ENCODE peak calls at places on chromosomes 6 and 20, in seven cellular contexts. Z is foreskin fibroblast; M is T-cell; E is astrocyte; N is stimulated activated naive B cell treated with anti-CD40 and anti-IgM and Interleukin-4, amounts not matched to agents 10 μg/mL and 1 μg/mL and 100 μg/mL, for 72 hours; R is GM12865; T is B cell. U is an unnamed sample.

GRCh38 chr20:12391099-12391498 is 473.4 kb downstream of the BTBD3 start:
- DNase-seq in E (no peak), R (no peak), T (no peak), M (no peak), N (no peak), Z (no peak), U (no peak)

GRCh38 chr6:119314894-119315272 is 34.7 kb downstream of the MAN1A1 start:
- DNase-seq in Z (no peak), N (no peak), T (no peak), M (no peak), E (no peak), R (peak), U (no peak)

GRCh38 chr6:39913391-39913916 is 20.8 kb downstream of the MOCS1 start:
- DNase-seq in E (no peak), M (no peak), Z (no peak), R (no peak), N (no peak), T (no peak), U (no peak)

GRCh38 chr6:132041706-132042105 is 90.5 kb upstream of the CCN2 start:
- DNase-seq in M (no peak), T (no peak), Z (no peak), R (no peak), E (peak), N (no peak), U (no peak)

GRCh38 chr6:144063246-144063743 is 32.1 kb downstream of the SF3B5 start:
- DNase-seq in T (peak), M (no peak), R (peak), Z (no peak), E (no peak), N (no peak), U (no peak)

GRCh38 chr20:10658051-10658823 is 15.6 kb downstream of the JAG1 start:
- DNase-seq in E (no peak), M (no peak), N (no peak), T (no peak), R (no peak), Z (no peak), U (no peak)

GRCh38 chr20:41618807-41619294 is 674 bp upstream of the CHD6 start:
- DNase-seq in Z (no peak), T (no peak), M (no peak), N (no peak), R (no peak), E (peak), U (no peak)

GRCh38 chr6:35797837-35798526 is 859 bp upstream of the CLPS start:
- DNase-seq in E (no peak), R (no peak), T (no peak), Z (no peak), N (no peak), M (no peak), U (no peak)

GRCh38 chr6:63546697-63547096 is 25.6 kb upstream of the LOC128125822 start:
- DNase-seq in N (no peak), M (no peak), E (no peak), R (no peak), Z (no peak), T (no peak), U (no peak)

GRCh38 chr6:162058281-162058875 is 669.2 kb downstream of the PRKN start:
- DNase-seq in M (no peak), Z (no peak), N (no peak), T (no peak), R (no peak), E (peak), U (no peak)

GRCh38 chr6:43510827-43511163 is 649 bp upstream of the LRRC73 start:
- DNase-seq in Z (no peak), T (no peak), M (no peak), E (no peak), R (no peak), N (no peak), U (no peak)

GRCh38 chr20:4406627-4407026 is 315.1 kb upstream of the PRND start:
- DNase-seq in Z (peak), R (no peak), M (no peak), N (no peak), T (no peak), E (peak), U (no peak)

GRCh38 chr20:2820084-2820895 is 4.1 kb downstream of the TMEM239 start:
- DNase-seq in E (peak), T (no peak), M (no peak), Z (no peak), R (no peak), N (no peak), U (no peak)

GRCh38 chr20:11502051-11502450 is 415.6 kb upstream of the BTBD3 start:
- DNase-seq in Z (no peak), R (no peak), E (peak), M (no peak), N (no peak), T (no peak), U (no peak)

GRCh38 chr6:134802426-134803058 is 147.4 kb downstream of the ALDH8A1 start:
- DNase-seq in M (no peak), E (peak), N (no peak), R (no peak), Z (no peak), T (no peak), U (no peak)

GRCh38 chr6:81623106-81623834 is 129.2 kb downstream of the TENT5A start:
- DNase-seq in R (no peak), T (no peak), N (no peak), E (peak), M (no peak), Z (no peak), U (no peak)

GRCh38 chr6:139448094-139448649 is 73.7 kb upstream of the CITED2 start:
- DNase-seq in Z (no peak), E (peak), N (no peak), T (no peak), M (no peak), R (peak), U (no peak)

GRCh38 chr20:10094566-10095173 is 59.9 kb downstream of the ANKEF1 start:
- DNase-seq in E (peak), Z (peak), N (no peak), R (no peak), M (no peak), T (no peak), U (no peak)

GRCh38 chr6:36858407-36858981 is 16.1 kb downstream of the PPIL1 start:
- DNase-seq in R (no peak), M (no peak), T (no peak), N (no peak), E (peak), Z (no peak), U (no peak)

GRCh38 chr6:35453236-35453635 is 1.1 kb downstream of the FANCE start:
- DNase-seq in E (no peak), Z (no peak), M (no peak), R (no peak), T (no peak), N (no peak), U (no peak)

GRCh38 chr20:4812641-4813075 is 90.9 kb downstream of the PRND start:
- DNase-seq in R (peak), N (peak), M (no peak), E (no peak), T (peak), Z (no peak), U (no peak)

GRCh38 chr20:46348231-46348803 is 40.0 kb upstream of the CDH22 start:
- DNase-seq in M (no peak), N (no peak), Z (no peak), R (no peak), E (no peak), T (no peak), U (no peak)

GRCh38 chr20:10079964-10080363 is 45.2 kb downstream of the ANKEF1 start:
- DNase-seq in M (no peak), R (no peak), T (no peak), E (peak), Z (peak), N (no peak), U (no peak)

GRCh38 chr6:151675746-151676459 is 131.6 kb upstream of the ESR1 start:
- DNase-seq in T (peak), Z (no peak), M (peak), N (no peak), E (no peak), R (peak), U (peak)

GRCh38 chr6:166925141-166925996 is 31.0 kb downstream of the RNASET2 start:
- DNase-seq in R (no peak), E (no peak), M (no peak), Z (no peak), N (no peak), T (no peak), U (no peak)

GRCh38 chr6:17501982-17502704 is 98.0 kb upstream of the FAM8A1 start:
- DNase-seq in R (no peak), N (no peak), Z (no peak), E (no peak), T (no peak), M (no peak), U (no peak)

GRCh38 chr20:50745634-50746137 is 14.3 kb downstream of the PARD6B start:
- DNase-seq in Z (no peak), M (no peak), T (no peak), E (no peak), R (no peak), N (no peak), U (no peak)

GRCh38 chr6:53851561-53851960 is 56.8 kb downstream of the LRRC1 start:
- DNase-seq in E (no peak), N (no peak), T (no peak), R (no peak), M (no peak), Z (no peak), U (no peak)

GRCh38 chr6:81002126-81002525 is 750.4 kb downstream of the TENT5A start:
- DNase-seq in Z (peak), R (no peak), T (no peak), E (no peak), M (no peak), N (no peak), U (no peak)

GRCh38 chr20:49995586-49995985 is 12.8 kb downstream of the SNAI1 start:
- DNase-seq in Z (no peak), N (no peak), T (no peak), R (no peak), M (no peak), E (no peak), U (no peak)

GRCh38 chr6:121896771-121897170 is 461.3 kb downstream of the GJA1 start:
- DNase-seq in Z (no peak), M (no peak), R (no peak), E (no peak), T (no peak), N (no peak), U (no peak)

GRCh38 chr6:42745083-42745637 is 743 bp downstream of the TBCC start:
- DNase-seq in E (no peak), N (no peak), R (peak), Z (no peak), T (peak), M (no peak), U (peak)

GRCh38 chr6:42236030-42236429 is 18.4 kb upstream of the MRPS10 start:
- DNase-seq in T (no peak), E (no peak), R (no peak), N (no peak), Z (no peak), M (no peak), U (no peak)

GRCh38 chr6:39587080-39587479 is 138.1 kb downstream of the KIF6 start:
- DNase-seq in M (no peak), T (no peak), R (no peak), E (no peak), Z (no peak), N (no peak), U (no peak)

GRCh38 chr6:133242761-133243590 is 1.8 kb downstream of the EYA4 start:
- DNase-seq in Z (no peak), N (no peak), R (no peak), M (no peak), E (no peak), T (no peak), U (no peak)

GRCh38 chr6:79467716-79468115 is 69.5 kb downstream of the LCA5 start:
- DNase-seq in E (no peak), T (no peak), Z (peak), R (peak), N (no peak), M (no peak), U (no peak)

GRCh38 chr6:130760006-130760405 is 67.2 kb upstream of the SMLR1 start:
- DNase-seq in R (peak), Z (peak), E (peak), T (no peak), N (no peak), M (no peak), U (no peak)

GRCh38 chr6:3943373-3943772 is 94.2 kb downstream of the FAM50B start:
- DNase-seq in E (no peak), R (no peak), Z (no peak), M (no peak), T (no peak), N (no peak), U (no peak)